ENCODE peak calls at places on chromosomes 11 and 22, in seven cellular contexts. One of them, this sample, is unnamed.

GRCh38 chr22:49815641-49816071 is 12.0 kb downstream of the BRD1 start:
- DNase-seq in upper lobe of right lung: no peak
- DNase-seq in CD4-positive, alpha-beta T cell: no peak
- DNase-seq in neural progenitor cell: no peak
- DNase-seq in testis: no peak
- DNase-seq in fibroblast of mammary gland: no peak
- DNase-seq in cardiac fibroblast: no peak
- DNase-seq in this sample: no peak

GRCh38 chr22:44260216-44261035 is 52.3 kb downstream of the SHISAL1 start:
- DNase-seq in upper lobe of right lung: peak
- DNase-seq in CD4-positive, alpha-beta T cell: no peak
- DNase-seq in neural progenitor cell: no peak
- DNase-seq in testis: no peak
- DNase-seq in fibroblast of mammary gland: no peak
- DNase-seq in cardiac fibroblast: no peak
- DNase-seq in this sample: no peak

GRCh38 chr22:19626666-19627065 is 87.6 kb upstream of the SEPTIN5 start:
- DNase-seq in upper lobe of right lung: no peak
- DNase-seq in CD4-positive, alpha-beta T cell: no peak
- DNase-seq in neural progenitor cell: no peak
- DNase-seq in testis: no peak
- DNase-seq in fibroblast of mammary gland: no peak
- DNase-seq in cardiac fibroblast: no peak
- DNase-seq in this sample: no peak

GRCh38 chr11:98965358-98965757 is 55.4 kb upstream of the CNTN5 start:
- DNase-seq in upper lobe of right lung: no peak
- DNase-seq in CD4-positive, alpha-beta T cell: no peak
- DNase-seq in neural progenitor cell: no peak
- DNase-seq in testis: no peak
- DNase-seq in fibroblast of mammary gland: no peak
- DNase-seq in cardiac fibroblast: no peak
- DNase-seq in this sample: no peak

GRCh38 chr11:6755303-6755952 is 16.3 kb downstream of the OR2AG2 start:
- DNase-seq in upper lobe of right lung: no peak
- DNase-seq in CD4-positive, alpha-beta T cell: no peak
- DNase-seq in neural progenitor cell: peak
- DNase-seq in testis: peak
- DNase-seq in fibroblast of mammary gland: peak
- DNase-seq in cardiac fibroblast: peak
- DNase-seq in this sample: peak

GRCh38 chr22:29314074-29314473 is 1.4 kb downstream of the RASL10A start:
- DNase-seq in upper lobe of right lung: no peak
- DNase-seq in CD4-positive, alpha-beta T cell: no peak
- DNase-seq in neural progenitor cell: no peak
- DNase-seq in testis: no peak
- DNase-seq in fibroblast of mammary gland: no peak
- DNase-seq in cardiac fibroblast: no peak
- DNase-seq in this sample: no peak

GRCh38 chr11:123065634-123066033 is 3.7 kb upstream of the HSPA8 start:
- DNase-seq in upper lobe of right lung: no peak
- DNase-seq in CD4-positive, alpha-beta T cell: no peak
- DNase-seq in neural progenitor cell: no peak
- DNase-seq in testis: no peak
- DNase-seq in fibroblast of mammary gland: peak
- DNase-seq in cardiac fibroblast: peak
- DNase-seq in this sample: no peak

GRCh38 chr11:72012897-72013721 is 14.4 kb downstream of the IL18BP start:
- DNase-seq in upper lobe of right lung: peak
- DNase-seq in CD4-positive, alpha-beta T cell: no peak
- DNase-seq in neural progenitor cell: no peak
- DNase-seq in testis: peak
- DNase-seq in fibroblast of mammary gland: peak
- DNase-seq in cardiac fibroblast: peak
- DNase-seq in this sample: no peak

GRCh38 chr11:17591293-17591692 is 44.2 kb downstream of the OTOG start:
- DNase-seq in upper lobe of right lung: peak
- DNase-seq in CD4-positive, alpha-beta T cell: no peak
- DNase-seq in neural progenitor cell: no peak
- DNase-seq in testis: no peak
- DNase-seq in fibroblast of mammary gland: no peak
- DNase-seq in cardiac fibroblast: no peak
- DNase-seq in this sample: no peak

GRCh38 chr22:41732096-41732772 is 32.9 kb downstream of the MEI1 start:
- DNase-seq in upper lobe of right lung: no peak
- DNase-seq in CD4-positive, alpha-beta T cell: no peak
- DNase-seq in neural progenitor cell: no peak
- DNase-seq in testis: no peak
- DNase-seq in fibroblast of mammary gland: no peak
- DNase-seq in cardiac fibroblast: no peak
- DNase-seq in this sample: no peak

GRCh38 chr11:78834886-78835285 is 260.2 kb upstream of the NARS2 start:
- DNase-seq in upper lobe of right lung: no peak
- DNase-seq in CD4-positive, alpha-beta T cell: no peak
- DNase-seq in neural progenitor cell: no peak
- DNase-seq in testis: no peak
- DNase-seq in fibroblast of mammary gland: no peak
- DNase-seq in cardiac fibroblast: no peak
- DNase-seq in this sample: no peak

GRCh38 chr11:83105167-83105566 is 33.5 kb upstream of the RAB30 start:
- DNase-seq in upper lobe of right lung: no peak
- DNase-seq in CD4-positive, alpha-beta T cell: no peak
- DNase-seq in neural progenitor cell: no peak
- DNase-seq in testis: no peak
- DNase-seq in fibroblast of mammary gland: no peak
- DNase-seq in cardiac fibroblast: no peak
- DNase-seq in this sample: no peak

GRCh38 chr22:37604875-37605274 is 3.8 kb upstream of the GGA1 start:
- DNase-seq in upper lobe of right lung: no peak
- DNase-seq in CD4-positive, alpha-beta T cell: peak
- DNase-seq in neural progenitor cell: no peak
- DNase-seq in testis: no peak
- DNase-seq in fibroblast of mammary gland: no peak
- DNase-seq in cardiac fibroblast: no peak
- DNase-seq in this sample: peak

GRCh38 chr22:17191163-17191562 is 28.1 kb downstream of the ADA2 start:
- DNase-seq in upper lobe of right lung: no peak
- DNase-seq in CD4-positive, alpha-beta T cell: no peak
- DNase-seq in neural progenitor cell: no peak
- DNase-seq in testis: no peak
- DNase-seq in fibroblast of mammary gland: peak
- DNase-seq in cardiac fibroblast: peak
- DNase-seq in this sample: no peak

GRCh38 chr11:12746593-12747097 is 72.4 kb downstream of the TEAD1 start:
- DNase-seq in upper lobe of right lung: no peak
- DNase-seq in CD4-positive, alpha-beta T cell: no peak
- DNase-seq in neural progenitor cell: peak
- DNase-seq in testis: peak
- DNase-seq in fibroblast of mammary gland: peak
- DNase-seq in cardiac fibroblast: peak
- DNase-seq in this sample: no peak

GRCh38 chr11:90525962-90526361 is 303.1 kb upstream of the CHORDC1 start:
- DNase-seq in upper lobe of right lung: no peak
- DNase-seq in CD4-positive, alpha-beta T cell: no peak
- DNase-seq in neural progenitor cell: no peak
- DNase-seq in testis: no peak
- DNase-seq in fibroblast of mammary gland: no peak
- DNase-seq in cardiac fibroblast: no peak
- DNase-seq in this sample: no peak

GRCh38 chr11:90250970-90251369 is 28.1 kb upstream of the CHORDC1 start:
- DNase-seq in upper lobe of right lung: no peak
- DNase-seq in CD4-positive, alpha-beta T cell: no peak
- DNase-seq in neural progenitor cell: no peak
- DNase-seq in testis: no peak
- DNase-seq in fibroblast of mammary gland: no peak
- DNase-seq in cardiac fibroblast: no peak
- DNase-seq in this sample: peak

GRCh38 chr11:71355266-71355665 is 92.9 kb downstream of the DHCR7 start:
- DNase-seq in upper lobe of right lung: no peak
- DNase-seq in CD4-positive, alpha-beta T cell: no peak
- DNase-seq in neural progenitor cell: no peak
- DNase-seq in testis: no peak
- DNase-seq in fibroblast of mammary gland: peak
- DNase-seq in cardiac fibroblast: peak
- DNase-seq in this sample: no peak

GRCh38 chr22:45508814-45509213 is 6.1 kb downstream of the FBLN1 start:
- DNase-seq in upper lobe of right lung: no peak
- DNase-seq in CD4-positive, alpha-beta T cell: no peak
- DNase-seq in neural progenitor cell: no peak
- DNase-seq in testis: no peak
- DNase-seq in fibroblast of mammary gland: no peak
- DNase-seq in cardiac fibroblast: no peak
- DNase-seq in this sample: no peak

DNA sequence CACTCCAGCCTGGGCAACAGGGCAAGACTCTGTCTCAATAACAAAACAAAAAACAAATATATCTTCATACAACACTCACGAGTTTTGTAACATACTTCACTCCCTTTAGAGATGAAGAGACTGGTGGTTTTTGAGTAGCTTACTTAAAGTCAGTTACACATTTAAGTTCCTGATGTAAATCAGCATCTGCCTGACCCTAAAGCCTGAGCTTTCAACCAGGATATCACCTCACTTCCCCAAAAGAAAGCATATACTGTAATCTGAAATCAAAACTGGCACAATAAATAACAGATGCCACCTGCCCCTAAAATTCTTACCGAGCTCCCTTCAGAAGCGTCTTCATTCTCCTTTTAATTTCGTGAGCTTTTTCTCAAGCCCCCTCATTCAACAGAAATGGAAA is 31.5 kb downstream of the LARGE1 start:
- DNase-seq in upper lobe of right lung: no peak
- DNase-seq in CD4-positive, alpha-beta T cell: no peak
- DNase-seq in neural progenitor cell: no peak
- DNase-seq in testis: no peak
- DNase-seq in fibroblast of mammary gland: no peak
- DNase-seq in cardiac fibroblast: no peak
- DNase-seq in this sample: no peak
- TF ChIP-seq CTCF in upper lobe of right lung: no peak
- TF ChIP-seq CTCF in CD4-positive, alpha-beta T cell: no peak
- TF ChIP-seq CTCF in neural progenitor cell: no peak
- TF ChIP-seq CTCF in testis: no peak
- TF ChIP-seq CTCF in fibroblast of mammary gland: no peak
- TF ChIP-seq CTCF in cardiac fibroblast: no peak
- TF ChIP-seq CTCF in this sample: no peak

GRCh38 chr22:48071305-48071704 is 1308.9 kb downstream of the TBC1D22A start:
- DNase-seq in upper lobe of right lung: no peak
- DNase-seq in CD4-positive, alpha-beta T cell: no peak
- DNase-seq in neural progenitor cell: no peak
- DNase-seq in testis: no peak
- DNase-seq in fibroblast of mammary gland: no peak
- DNase-seq in cardiac fibroblast: no peak
- DNase-seq in this sample: no peak

GRCh38 chr22:48072777-48073176 is 1310.3 kb downstream of the TBC1D22A start:
- DNase-seq in upper lobe of right lung: no peak
- DNase-seq in CD4-positive, alpha-beta T cell: no peak
- DNase-seq in neural progenitor cell: peak
- DNase-seq in testis: no peak
- DNase-seq in fibroblast of mammary gland: no peak
- DNase-seq in cardiac fibroblast: no peak
- DNase-seq in this sample: no peak

GRCh38 chr22:48071828-48072227 is 1309.4 kb downstream of the TBC1D22A start:
- DNase-seq in upper lobe of right lung: no peak
- DNase-seq in CD4-positive, alpha-beta T cell: no peak
- DNase-seq in neural progenitor cell: no peak
- DNase-seq in testis: no peak
- DNase-seq in fibroblast of mammary gland: no peak
- DNase-seq in cardiac fibroblast: no peak
- DNase-seq in this sample: no peak

GRCh38 chr22:48070083-48070482 is 1307.6 kb downstream of the TBC1D22A start:
- DNase-seq in upper lobe of right lung: no peak
- DNase-seq in CD4-positive, alpha-beta T cell: no peak
- DNase-seq in neural progenitor cell: no peak
- DNase-seq in testis: no peak
- DNase-seq in fibroblast of mammary gland: no peak
- DNase-seq in cardiac fibroblast: no peak
- DNase-seq in this sample: no peak

DNA sequence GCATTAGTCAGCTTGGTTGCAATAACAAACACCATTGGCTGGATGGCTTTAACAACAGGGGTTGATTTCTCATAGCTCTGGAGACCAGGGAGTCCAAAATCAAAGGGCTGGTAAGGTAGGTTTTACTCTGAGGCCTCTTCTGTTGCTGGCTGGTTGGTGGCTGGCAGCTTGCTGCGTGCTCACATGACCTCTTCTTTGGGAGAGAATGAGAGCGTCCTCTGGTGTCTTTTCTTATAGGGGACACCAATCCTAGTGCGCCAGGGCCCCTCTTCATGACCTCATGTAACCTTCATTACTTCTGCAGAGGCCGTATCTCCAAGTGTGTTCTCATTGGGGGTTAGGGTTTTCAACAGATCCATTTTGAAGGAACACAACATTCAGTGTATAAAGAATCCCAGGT is 1308.3 kb downstream of the TBC1D22A start:
- DNase-seq in upper lobe of right lung: no peak
- DNase-seq in CD4-positive, alpha-beta T cell: no peak
- DNase-seq in neural progenitor cell: peak
- DNase-seq in testis: no peak
- DNase-seq in fibroblast of mammary gland: no peak
- DNase-seq in cardiac fibroblast: no peak
- DNase-seq in this sample: no peak
- TF ChIP-seq CTCF in upper lobe of right lung: no peak
- TF ChIP-seq CTCF in CD4-positive, alpha-beta T cell: no peak
- TF ChIP-seq CTCF in neural progenitor cell: peak
- TF ChIP-seq CTCF in testis: no peak
- TF ChIP-seq CTCF in fibroblast of mammary gland: no peak
- TF ChIP-seq CTCF in cardiac fibroblast: no peak
- TF ChIP-seq CTCF in this sample: no peak

DNA sequence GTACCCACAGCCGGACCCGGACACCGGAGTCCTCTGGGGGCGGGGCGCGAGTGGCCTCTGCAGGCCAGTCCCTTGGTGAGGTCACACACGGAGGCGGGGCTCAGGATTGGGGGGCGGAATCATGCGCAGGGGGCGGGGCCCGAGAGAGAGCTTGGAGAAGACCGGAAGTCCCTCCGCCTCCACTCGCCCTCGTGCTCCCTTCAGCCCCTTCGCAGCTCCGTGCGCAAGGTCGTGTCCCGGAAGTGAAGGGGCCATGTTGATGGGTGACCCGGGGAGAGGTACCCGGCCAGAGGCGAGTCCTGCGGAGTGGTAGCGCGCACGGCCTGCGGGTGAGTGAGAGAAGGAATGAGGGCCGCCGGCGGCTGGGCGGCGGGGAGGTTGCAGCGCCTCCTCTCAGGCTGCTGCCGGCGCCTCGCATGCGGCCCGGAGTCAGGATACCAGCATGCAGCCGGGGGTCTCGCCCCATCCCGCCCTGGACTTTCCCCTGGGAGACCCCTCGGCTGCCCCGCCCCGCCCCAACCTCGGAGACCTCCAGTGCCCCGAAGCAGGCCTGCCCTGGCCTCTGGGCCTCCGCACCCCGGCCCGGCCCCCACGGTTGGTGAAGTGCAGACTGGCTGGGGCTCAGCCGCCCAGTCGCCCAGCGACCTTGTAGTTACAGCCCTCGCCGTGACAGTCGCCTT is at the start of gene MIEF1:
- DNase-seq in upper lobe of right lung: peak
- DNase-seq in CD4-positive, alpha-beta T cell: peak
- DNase-seq in neural progenitor cell: peak
- DNase-seq in testis: peak
- DNase-seq in fibroblast of mammary gland: peak
- DNase-seq in cardiac fibroblast: peak
- DNase-seq in this sample: peak
- TF ChIP-seq CTCF in upper lobe of right lung: no peak
- TF ChIP-seq CTCF in CD4-positive, alpha-beta T cell: no peak
- TF ChIP-seq CTCF in neural progenitor cell: no peak
- TF ChIP-seq CTCF in testis: no peak
- TF ChIP-seq CTCF in fibroblast of mammary gland: no peak
- TF ChIP-seq CTCF in cardiac fibroblast: no peak
- TF ChIP-seq CTCF in this sample: no peak

GRCh38 chr11:81165164-81165563 is 1568.5 kb downstream of the FAM181B start:
- DNase-seq in upper lobe of right lung: no peak
- DNase-seq in CD4-positive, alpha-beta T cell: no peak
- DNase-seq in neural progenitor cell: peak
- DNase-seq in testis: no peak
- DNase-seq in fibroblast of mammary gland: no peak
- DNase-seq in cardiac fibroblast: no peak
- DNase-seq in this sample: no peak
- TF ChIP-seq CTCF in upper lobe of right lung: no peak
- TF ChIP-seq CTCF in CD4-positive, alpha-beta T cell: no peak
- TF ChIP-seq CTCF in neural progenitor cell: peak
- TF ChIP-seq CTCF in testis: no peak
- TF ChIP-seq CTCF in fibroblast of mammary gland: no peak
- TF ChIP-seq CTCF in cardiac fibroblast: no peak
- TF ChIP-seq CTCF in this sample: no peak

This sample was measured in activated CD8-positive, alpha-beta T cell treated with anti-CD3 and anti-CD28 coated beads for 36 hours.